ENCODE peak calls at places on chromosomes 1 and 21, in ten cellular contexts. One of them, this sample, is unnamed.

GRCh38 chr1:183685112-183685713 is 32.1 kb upstream of the APOBEC4 start:
- DNase-seq in foreskin fibroblast: peak; percentile 39
- DNase-seq in stomach: peak; percentile 30
- DNase-seq in ovary: no peak
- DNase-seq in cardiac muscle cell: peak; percentile 68
- DNase-seq in left ventricle myocardium inferior: no peak
- DNase-seq in spleen: no peak
- DNase-seq in transverse colon: no peak
- DNase-seq in neuronal stem cell: peak; percentile 14
- DNase-seq in GM12864: peak; percentile 30
- DNase-seq in this sample: no peak

GRCh38 chr21:35953570-35953969 is 106.8 kb downstream of the SETD4 start:
- DNase-seq in foreskin fibroblast: no peak
- DNase-seq in stomach: no peak
- DNase-seq in ovary: no peak
- DNase-seq in cardiac muscle cell: no peak
- DNase-seq in left ventricle myocardium inferior: no peak
- DNase-seq in spleen: no peak
- DNase-seq in transverse colon: no peak
- DNase-seq in neuronal stem cell: no peak
- DNase-seq in GM12864: no peak
- DNase-seq in this sample: no peak

GRCh38 chr1:16162163-16162822 is 6.4 kb upstream of the EPHA2 start:
- DNase-seq in foreskin fibroblast: no peak
- DNase-seq in stomach: peak; percentile 71
- DNase-seq in ovary: no peak
- DNase-seq in cardiac muscle cell: peak; percentile 52
- DNase-seq in left ventricle myocardium inferior: no peak
- DNase-seq in spleen: no peak
- DNase-seq in transverse colon: peak; percentile 73
- DNase-seq in neuronal stem cell: peak; percentile 55
- DNase-seq in GM12864: no peak
- DNase-seq in this sample: peak; percentile 36

GRCh38 chr1:85581802-85582686 is 1.5 kb downstream of the CCN1 start:
- DNase-seq in foreskin fibroblast: peak; percentile 56
- DNase-seq in stomach: no peak
- DNase-seq in ovary: peak; percentile 47
- DNase-seq in cardiac muscle cell: peak; percentile 70
- DNase-seq in left ventricle myocardium inferior: peak; percentile 22
- DNase-seq in spleen: no peak
- DNase-seq in transverse colon: peak; percentile 25
- DNase-seq in neuronal stem cell: no peak
- DNase-seq in GM12864: no peak
- DNase-seq in this sample: no peak

GRCh38 chr21:33562389-33562788 is 19.6 kb downstream of the SON start:
- DNase-seq in foreskin fibroblast: no peak
- DNase-seq in stomach: no peak
- DNase-seq in ovary: no peak
- DNase-seq in cardiac muscle cell: no peak
- DNase-seq in left ventricle myocardium inferior: no peak
- DNase-seq in spleen: no peak
- DNase-seq in transverse colon: no peak
- DNase-seq in neuronal stem cell: no peak
- DNase-seq in GM12864: no peak
- DNase-seq in this sample: no peak

GRCh38 chr1:236808564-236809130 is 13.6 kb downstream of the MTR start:
- DNase-seq in foreskin fibroblast: peak; percentile 20
- DNase-seq in stomach: no peak
- DNase-seq in ovary: no peak
- DNase-seq in cardiac muscle cell: no peak
- DNase-seq in left ventricle myocardium inferior: no peak
- DNase-seq in spleen: no peak
- DNase-seq in transverse colon: no peak
- DNase-seq in neuronal stem cell: no peak
- DNase-seq in GM12864: no peak
- DNase-seq in this sample: no peak

GRCh38 chr21:36169465-36170128 is 13.0 kb downstream of the DOP1B start:
- DNase-seq in foreskin fibroblast: no peak
- DNase-seq in stomach: no peak
- DNase-seq in ovary: no peak
- DNase-seq in cardiac muscle cell: no peak
- DNase-seq in left ventricle myocardium inferior: peak; percentile 31
- DNase-seq in spleen: peak; percentile 82
- DNase-seq in transverse colon: no peak
- DNase-seq in neuronal stem cell: no peak
- DNase-seq in GM12864: no peak
- DNase-seq in this sample: no peak

GRCh38 chr1:233245191-233245765 is 50.2 kb downstream of the PCNX2 start:
- DNase-seq in foreskin fibroblast: no peak
- DNase-seq in stomach: no peak
- DNase-seq in ovary: no peak
- DNase-seq in cardiac muscle cell: no peak
- DNase-seq in left ventricle myocardium inferior: no peak
- DNase-seq in spleen: no peak
- DNase-seq in transverse colon: no peak
- DNase-seq in neuronal stem cell: no peak
- DNase-seq in GM12864: no peak
- DNase-seq in this sample: no peak

DNA sequence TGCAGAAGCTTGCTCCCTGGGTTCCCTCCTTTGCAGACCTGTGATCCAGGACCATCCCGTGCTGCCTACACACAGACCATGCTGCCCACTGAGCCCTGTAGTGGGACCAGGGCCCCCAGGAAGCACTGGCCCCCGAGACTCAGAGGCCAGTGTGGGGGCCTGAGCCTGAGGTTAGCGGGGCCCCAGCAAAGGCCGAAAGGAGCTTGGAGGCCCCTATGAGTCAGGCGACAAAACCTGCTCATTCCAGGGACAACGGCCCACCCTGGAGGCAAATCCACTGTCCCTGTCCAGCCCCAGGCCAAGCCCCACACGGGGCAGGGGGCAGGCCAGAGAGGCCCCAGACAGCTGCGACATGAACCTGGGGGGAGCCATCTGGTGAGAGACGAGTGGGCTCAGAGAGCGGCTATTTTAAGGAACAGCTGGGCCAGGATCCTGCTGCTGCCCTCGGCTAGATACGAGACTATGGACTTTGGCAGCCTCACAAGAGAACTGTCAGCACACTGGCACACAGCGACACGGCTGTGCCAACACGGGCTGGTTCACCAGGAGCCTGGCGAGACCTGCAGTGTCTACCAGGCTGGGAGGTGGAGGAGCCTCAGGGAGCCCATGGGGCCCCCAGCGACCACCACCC is 74.7 kb downstream of the ARHGEF16 start:
- DNase-seq in foreskin fibroblast: no peak
- DNase-seq in stomach: peak; percentile 89
- DNase-seq in ovary: no peak
- DNase-seq in cardiac muscle cell: peak; percentile 72
- DNase-seq in left ventricle myocardium inferior: peak; percentile 65
- DNase-seq in spleen: no peak
- DNase-seq in transverse colon: peak; percentile 58
- DNase-seq in neuronal stem cell: no peak
- DNase-seq in GM12864: no peak
- DNase-seq in this sample: no peak
- H3K4me3 ChIP-seq in foreskin fibroblast: peak overlapping the region; percentile 65
- H3K4me3 ChIP-seq in stomach: peak overlapping the region; percentile 58
- H3K4me3 ChIP-seq in ovary: no peak overlapping the region
- H3K4me3 ChIP-seq in cardiac muscle cell: no peak overlapping the region
- H3K4me3 ChIP-seq in left ventricle myocardium inferior: peak overlapping the region; percentile 80
- H3K4me3 ChIP-seq in spleen: no peak overlapping the region
- H3K4me3 ChIP-seq in transverse colon: no peak overlapping the region
- H3K4me3 ChIP-seq in neuronal stem cell: no peak overlapping the region
- H3K4me3 ChIP-seq in GM12864: no peak overlapping the region
- H3K4me3 ChIP-seq in this sample: no peak overlapping the region

GRCh38 chr1:47708658-47709301 is 270.9 kb downstream of the FOXD2 start:
- DNase-seq in foreskin fibroblast: no peak
- DNase-seq in stomach: no peak
- DNase-seq in ovary: no peak
- DNase-seq in cardiac muscle cell: peak; percentile 51
- DNase-seq in left ventricle myocardium inferior: no peak
- DNase-seq in spleen: no peak
- DNase-seq in transverse colon: peak; percentile 47
- DNase-seq in neuronal stem cell: no peak
- DNase-seq in GM12864: no peak
- DNase-seq in this sample: no peak

GRCh38 chr1:47711211-47711847 is 273.5 kb downstream of the FOXD2 start:
- DNase-seq in foreskin fibroblast: no peak
- DNase-seq in stomach: no peak
- DNase-seq in ovary: no peak
- DNase-seq in cardiac muscle cell: no peak
- DNase-seq in left ventricle myocardium inferior: no peak
- DNase-seq in spleen: no peak
- DNase-seq in transverse colon: no peak
- DNase-seq in neuronal stem cell: no peak
- DNase-seq in GM12864: no peak
- DNase-seq in this sample: no peak

GRCh38 chr1:47707887-47708535 is 270.2 kb downstream of the FOXD2 start:
- DNase-seq in foreskin fibroblast: no peak
- DNase-seq in stomach: no peak
- DNase-seq in ovary: no peak
- DNase-seq in cardiac muscle cell: no peak
- DNase-seq in left ventricle myocardium inferior: no peak
- DNase-seq in spleen: no peak
- DNase-seq in transverse colon: peak; percentile 34
- DNase-seq in neuronal stem cell: no peak
- DNase-seq in GM12864: no peak
- DNase-seq in this sample: no peak

GRCh38 chr1:47710075-47711071 is 272.5 kb downstream of the FOXD2 start:
- DNase-seq in foreskin fibroblast: peak; percentile 43
- DNase-seq in stomach: peak; percentile 83
- DNase-seq in ovary: peak; percentile 70
- DNase-seq in cardiac muscle cell: peak; percentile 78
- DNase-seq in left ventricle myocardium inferior: peak; percentile 74
- DNase-seq in spleen: peak; percentile 91
- DNase-seq in transverse colon: peak; percentile 85
- DNase-seq in neuronal stem cell: peak; percentile 80
- DNase-seq in GM12864: no peak
- DNase-seq in this sample: peak; percentile 67

DNA sequence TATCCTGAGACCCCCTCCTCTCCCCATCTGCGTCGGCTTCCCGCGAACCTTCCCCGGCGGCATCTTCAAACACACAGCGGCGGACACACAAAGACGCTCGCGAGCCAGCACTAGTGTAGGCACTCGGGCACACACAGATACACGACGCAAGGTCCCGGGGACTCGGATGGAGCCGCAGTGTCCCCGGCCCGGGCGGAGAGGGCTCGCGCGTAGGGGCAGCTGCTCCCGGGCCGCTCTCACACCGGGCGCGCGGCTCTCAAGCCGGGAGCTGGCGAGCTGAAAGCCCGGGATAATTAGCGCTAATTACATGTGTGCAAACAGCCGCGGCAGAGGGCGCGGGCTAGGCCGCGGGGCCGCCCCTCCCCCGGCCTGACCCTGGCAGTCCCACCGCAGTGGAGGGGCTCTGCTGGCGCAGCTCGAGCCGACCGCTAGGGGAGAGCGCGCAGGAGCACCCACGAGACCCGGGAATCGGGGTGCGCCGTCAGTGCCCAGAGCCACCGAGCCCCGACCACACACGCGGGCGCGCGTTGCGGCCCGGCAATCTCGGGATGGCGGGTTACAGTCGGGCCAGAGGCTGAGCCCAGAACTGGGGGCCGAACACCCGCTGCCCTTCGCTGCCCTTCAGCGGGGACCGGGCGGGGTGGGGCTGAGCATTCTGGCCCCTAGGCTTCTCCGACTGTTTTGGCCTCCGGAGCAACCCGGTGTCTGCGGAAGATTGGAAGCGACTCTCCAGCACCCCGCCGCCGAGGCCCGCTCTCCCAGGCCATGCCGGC is 271.6 kb downstream of the FOXD2 start:
- DNase-seq in foreskin fibroblast: no peak
- DNase-seq in stomach: no peak
- DNase-seq in ovary: no peak
- DNase-seq in cardiac muscle cell: peak; percentile 58
- DNase-seq in left ventricle myocardium inferior: no peak
- DNase-seq in spleen: no peak
- DNase-seq in transverse colon: peak; percentile 50
- DNase-seq in neuronal stem cell: peak; percentile 78
- DNase-seq in GM12864: no peak
- DNase-seq in this sample: peak; percentile 22
- H3K4me3 ChIP-seq in foreskin fibroblast: peak overlapping the region; percentile 25
- H3K4me3 ChIP-seq in stomach: peak overlapping the region; percentile 37
- H3K4me3 ChIP-seq in ovary: peak overlapping the region; percentile 6
- H3K4me3 ChIP-seq in cardiac muscle cell: peak overlapping the region; percentile 27
- H3K4me3 ChIP-seq in left ventricle myocardium inferior: peak overlapping the region; percentile 64
- H3K4me3 ChIP-seq in spleen: no peak overlapping the region
- H3K4me3 ChIP-seq in transverse colon: peak overlapping the region; percentile 56
- H3K4me3 ChIP-seq in neuronal stem cell: peak overlapping the region; percentile 74
- H3K4me3 ChIP-seq in GM12864: no peak overlapping the region
- H3K4me3 ChIP-seq in this sample: no peak overlapping the region

DNA sequence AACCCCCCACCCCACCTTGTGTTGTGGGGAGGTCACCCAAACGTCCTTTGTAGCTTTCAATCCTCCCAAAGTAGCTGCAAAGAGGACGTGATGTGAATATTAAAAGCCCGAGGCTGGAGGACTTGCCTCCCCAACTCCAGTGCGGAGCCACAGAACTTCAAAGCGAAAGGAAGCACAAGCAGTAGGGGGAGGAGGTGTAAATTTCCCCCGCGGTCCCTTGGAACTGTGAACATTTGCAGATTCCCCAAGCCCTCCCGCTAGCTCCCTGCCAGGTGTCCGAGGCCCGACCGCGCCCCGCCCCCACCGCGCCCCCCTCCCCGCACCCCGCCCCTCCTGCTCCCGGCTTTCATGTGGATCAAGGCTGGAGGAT is 41.5 kb upstream of the HAO2 start:
- DNase-seq in foreskin fibroblast: no peak
- DNase-seq in stomach: no peak
- DNase-seq in ovary: peak; percentile 34
- DNase-seq in cardiac muscle cell: peak; percentile 28
- DNase-seq in left ventricle myocardium inferior: no peak
- DNase-seq in spleen: no peak
- DNase-seq in transverse colon: no peak
- DNase-seq in neuronal stem cell: no peak
- DNase-seq in GM12864: no peak
- DNase-seq in this sample: peak; percentile 11
- H3K4me3 ChIP-seq in foreskin fibroblast: peak overlapping the region; percentile 21
- H3K4me3 ChIP-seq in stomach: peak overlapping the region; percentile 35
- H3K4me3 ChIP-seq in ovary: peak overlapping the region; percentile 30
- H3K4me3 ChIP-seq in cardiac muscle cell: peak overlapping the region; percentile 21
- H3K4me3 ChIP-seq in left ventricle myocardium inferior: peak overlapping the region; percentile 60
- H3K4me3 ChIP-seq in spleen: peak overlapping the region; percentile 25
- H3K4me3 ChIP-seq in transverse colon: peak overlapping the region; percentile 49
- H3K4me3 ChIP-seq in neuronal stem cell: peak overlapping the region; percentile 46
- H3K4me3 ChIP-seq in GM12864: no peak overlapping the region
- H3K4me3 ChIP-seq in this sample: peak overlapping the region; percentile 17

DNA sequence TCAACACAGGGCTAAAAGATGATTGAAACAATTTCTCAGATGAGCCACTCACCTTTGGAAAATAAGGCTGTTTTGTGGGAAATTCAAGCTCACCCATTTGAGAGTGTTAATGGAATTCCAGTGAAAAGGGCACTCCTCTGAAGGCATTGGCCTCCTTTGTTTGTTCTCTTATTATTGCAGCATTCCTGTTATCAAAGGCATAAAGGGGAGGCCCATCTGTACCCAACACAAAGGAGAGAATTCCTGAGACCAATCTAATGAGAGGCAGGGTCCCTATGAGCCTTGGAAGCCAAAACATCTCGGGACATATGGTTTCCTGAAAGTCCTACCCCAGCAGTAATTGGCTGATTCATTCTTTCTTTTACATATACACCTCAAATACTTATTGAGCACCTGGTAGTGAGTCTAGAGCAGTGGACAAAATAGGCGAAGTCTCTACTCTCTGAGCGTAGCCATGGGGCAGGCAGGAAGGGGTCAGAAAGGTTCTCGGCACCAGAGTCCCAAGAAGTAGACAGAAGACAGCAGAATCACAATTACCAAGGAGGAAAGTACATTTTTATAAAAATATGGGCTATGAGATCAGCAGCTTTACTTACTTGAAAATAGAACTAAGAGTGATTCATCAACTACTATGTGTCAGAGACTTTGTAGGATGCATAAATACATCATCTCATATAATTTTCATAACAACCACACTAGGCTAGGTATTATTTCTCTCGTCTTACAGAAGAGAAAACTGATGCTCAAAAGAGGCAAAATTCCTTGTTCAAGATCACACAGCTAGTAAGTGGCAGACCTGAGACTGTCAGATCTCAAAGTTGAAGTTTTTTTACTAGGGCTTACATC is 218.7 kb downstream of the DAB1 start:
- DNase-seq in foreskin fibroblast: no peak
- DNase-seq in stomach: no peak
- DNase-seq in ovary: no peak
- DNase-seq in cardiac muscle cell: no peak
- DNase-seq in left ventricle myocardium inferior: no peak
- DNase-seq in spleen: no peak
- DNase-seq in transverse colon: no peak
- DNase-seq in neuronal stem cell: peak; percentile 65
- DNase-seq in GM12864: no peak
- DNase-seq in this sample: no peak
- H3K4me3 ChIP-seq in foreskin fibroblast: no peak overlapping the region
- H3K4me3 ChIP-seq in stomach: no peak overlapping the region
- H3K4me3 ChIP-seq in ovary: no peak overlapping the region
- H3K4me3 ChIP-seq in cardiac muscle cell: no peak overlapping the region
- H3K4me3 ChIP-seq in left ventricle myocardium inferior: no peak overlapping the region
- H3K4me3 ChIP-seq in spleen: no peak overlapping the region
- H3K4me3 ChIP-seq in transverse colon: no peak overlapping the region
- H3K4me3 ChIP-seq in neuronal stem cell: no peak overlapping the region
- H3K4me3 ChIP-seq in GM12864: no peak overlapping the region
- H3K4me3 ChIP-seq in this sample: no peak overlapping the region